ENCODE peak calls at places on chromosomes 12 and 14, in four cellular contexts. Y, A, L and N are unnamed samples.

GRCh38 chr12:116266220-116266619 is 11.3 kb downstream of the MED13L start:
- DNase-seq in A (no peak), L (no peak), Y (peak; percentile 57), N (peak; percentile 78)

GRCh38 chr14:101790232-101790631 is 28.7 kb downstream of the PPP2R5C start:
- DNase-seq in Y (no peak), A (no peak), L (no peak), N (no peak)

GRCh38 chr12:12724421-12725085 is 7.4 kb downstream of the CDKN1B start:
- DNase-seq in Y (peak; percentile 86), A (no peak), L (no peak), N (no peak)

GRCh38 chr12:125533434-125534029 is 468.3 kb downstream of the AACS start:
- DNase-seq in A (no peak), Y (peak; percentile 93), L (peak; percentile 42), N (peak; percentile 96)

GRCh38 chr14:34356267-34356660 is 105.8 kb downstream of the SPTSSA start:
- DNase-seq in Y (no peak), L (no peak), A (no peak), N (peak; percentile 78)

GRCh38 chr14:54653764-54654469 is 87.0 kb downstream of the SAMD4A start:
- DNase-seq in A (no peak), L (no peak), Y (no peak), N (no peak)

GRCh38 chr12:131511391-131511802 is 199.5 kb upstream of the SFSWAP start:
- DNase-seq in L (peak; percentile 79), A (peak; percentile 15), Y (peak; percentile 52), N (peak; percentile 69)

GRCh38 chr14:68703093-68703492 is 89.8 kb downstream of the ZFP36L1 start:
- DNase-seq in Y (peak; percentile 41), A (no peak), L (peak; percentile 79), N (no peak)

GRCh38 chr12:131872154-131873046 is 22.0 kb upstream of the ULK1 start:
- DNase-seq in A (no peak), L (peak; percentile 78), Y (peak; percentile 53), N (peak; percentile 85)